ENCODE peak calls at places on chromosomes 5 and 9, in four cellular contexts. One of them, this sample, is unnamed.

GRCh38 chr5:93305984-93306383 is 275.0 kb downstream of the NR2F1-AS1 start:
- DNase-seq in AG09309: no peak
- DNase-seq in choroid plexus epithelial cell: peak
- DNase-seq in HCT116: no peak
- DNase-seq in this sample: no peak

GRCh38 chr9:3059781-3060468 is 216.0 kb upstream of the PUM3 start:
- DNase-seq in HCT116: no peak
- DNase-seq in AG09309: no peak
- DNase-seq in choroid plexus epithelial cell: peak
- DNase-seq in this sample: no peak

GRCh38 chr5:17012289-17012688 is 76.2 kb upstream of the MYO10 start:
- DNase-seq in AG09309: no peak
- DNase-seq in HCT116: no peak
- DNase-seq in choroid plexus epithelial cell: no peak
- DNase-seq in this sample: peak

GRCh38 chr9:93298498-93299417 is 114.8 kb downstream of the WNK2 start:
- DNase-seq in choroid plexus epithelial cell: no peak
- DNase-seq in HCT116: no peak
- DNase-seq in AG09309: no peak
- DNase-seq in this sample: no peak

GRCh38 chr5:91170266-91170665 is 212.9 kb downstream of the ARRDC3 start:
- DNase-seq in choroid plexus epithelial cell: peak
- DNase-seq in AG09309: peak
- DNase-seq in HCT116: no peak
- DNase-seq in this sample: peak

GRCh38 chr5:61279725-61280124 is 52.3 kb upstream of the ZSWIM6 start:
- DNase-seq in HCT116: no peak
- DNase-seq in choroid plexus epithelial cell: no peak
- DNase-seq in AG09309: no peak
- DNase-seq in this sample: no peak

GRCh38 chr5:77558266-77558665 is 66.2 kb upstream of the WDR41 start:
- DNase-seq in choroid plexus epithelial cell: no peak
- DNase-seq in AG09309: no peak
- DNase-seq in HCT116: no peak
- DNase-seq in this sample: no peak

GRCh38 chr9:126833710-126834345 is 26.6 kb upstream of the ZBTB34 start:
- DNase-seq in AG09309: no peak
- DNase-seq in HCT116: no peak
- DNase-seq in choroid plexus epithelial cell: no peak
- DNase-seq in this sample: no peak

GRCh38 chr9:37575511-37575914 is 667 bp downstream of the FBXO10 start:
- DNase-seq in HCT116: no peak
- DNase-seq in choroid plexus epithelial cell: no peak
- DNase-seq in AG09309: no peak
- DNase-seq in this sample: peak

GRCh38 chr5:16456103-16456832 is 9.3 kb downstream of the ZNF622 start:
- DNase-seq in HCT116: peak
- DNase-seq in AG09309: peak
- DNase-seq in choroid plexus epithelial cell: peak
- DNase-seq in this sample: peak

GRCh38 chr5:180643191-180643851 is 6.1 kb downstream of the FLT4 start:
- DNase-seq in HCT116: no peak
- DNase-seq in choroid plexus epithelial cell: no peak
- DNase-seq in AG09309: no peak
- DNase-seq in this sample: no peak

GRCh38 chr9:124886866-124887492 is 25.0 kb downstream of the ARPC5L start:
- DNase-seq in AG09309: no peak
- DNase-seq in choroid plexus epithelial cell: no peak
- DNase-seq in HCT116: no peak
- DNase-seq in this sample: no peak

GRCh38 chr9:16343249-16344237 is 526.9 kb downstream of the BNC2 start:
- DNase-seq in choroid plexus epithelial cell: no peak
- DNase-seq in AG09309: no peak
- DNase-seq in HCT116: no peak
- DNase-seq in this sample: no peak

GRCh38 chr9:77981332-77981731 is 50.3 kb downstream of the GNAQ start:
- DNase-seq in HCT116: no peak
- DNase-seq in AG09309: no peak
- DNase-seq in choroid plexus epithelial cell: peak
- DNase-seq in this sample: peak

GRCh38 chr5:143629871-143630658 is 181.9 kb upstream of the HMHB1 start:
- DNase-seq in HCT116: no peak
- DNase-seq in choroid plexus epithelial cell: peak
- DNase-seq in AG09309: no peak
- DNase-seq in this sample: peak

GRCh38 chr5:78903936-78904335 is 81.2 kb downstream of the ARSB start:
- DNase-seq in HCT116: no peak
- DNase-seq in choroid plexus epithelial cell: peak
- DNase-seq in AG09309: no peak
- DNase-seq in this sample: peak

GRCh38 chr5:68367274-68367673 is 151.7 kb downstream of the PIK3R1 start:
- DNase-seq in AG09309: no peak
- DNase-seq in HCT116: no peak
- DNase-seq in choroid plexus epithelial cell: no peak
- DNase-seq in this sample: no peak

GRCh38 chr5:39283231-39283818 is 64.0 kb upstream of the FYB1 start:
- DNase-seq in choroid plexus epithelial cell: peak
- DNase-seq in AG09309: peak
- DNase-seq in HCT116: peak
- DNase-seq in this sample: peak

GRCh38 chr9:14029811-14030210 is 284.1 kb downstream of the NFIB start:
- DNase-seq in HCT116: no peak
- DNase-seq in choroid plexus epithelial cell: peak
- DNase-seq in AG09309: no peak
- DNase-seq in this sample: no peak

GRCh38 chr5:1255081-1255561 is 29.9 kb downstream of the SLC6A18 start:
- DNase-seq in choroid plexus epithelial cell: no peak
- DNase-seq in HCT116: no peak
- DNase-seq in AG09309: no peak
- DNase-seq in this sample: no peak

GRCh38 chr5:102865510-102866314 is 110.6 kb downstream of the PAM start:
- DNase-seq in choroid plexus epithelial cell: peak
- DNase-seq in HCT116: peak
- DNase-seq in AG09309: peak
- DNase-seq in this sample: peak

GRCh38 chr5:125491986-125492385 is 745.5 kb upstream of the ZNF608 start:
- DNase-seq in choroid plexus epithelial cell: peak
- DNase-seq in HCT116: no peak
- DNase-seq in AG09309: no peak
- DNase-seq in this sample: peak

GRCh38 chr5:72829707-72830106 is 13.2 kb downstream of the TNPO1 start:
- DNase-seq in AG09309: no peak
- DNase-seq in HCT116: no peak
- DNase-seq in choroid plexus epithelial cell: no peak
- DNase-seq in this sample: no peak

GRCh38 chr5:140113180-140113698 is 670 bp upstream of the PURA start:
- DNase-seq in HCT116: no peak
- DNase-seq in choroid plexus epithelial cell: no peak
- DNase-seq in AG09309: no peak
- DNase-seq in this sample: no peak

GRCh38 chr9:75239176-75239575 is 150.9 kb downstream of the OSTF1 start:
- DNase-seq in choroid plexus epithelial cell: peak
- DNase-seq in AG09309: peak
- DNase-seq in HCT116: no peak
- DNase-seq in this sample: peak

GRCh38 chr9:1913931-1914330 is 101.2 kb upstream of the SMARCA2 start:
- DNase-seq in HCT116: no peak
- DNase-seq in choroid plexus epithelial cell: no peak
- DNase-seq in AG09309: no peak
- DNase-seq in this sample: no peak

GRCh38 chr5:96968614-96969013 is 32.7 kb downstream of the LNPEP start:
- DNase-seq in AG09309: no peak
- DNase-seq in HCT116: no peak
- DNase-seq in choroid plexus epithelial cell: peak
- DNase-seq in this sample: no peak

GRCh38 chr9:97109194-97109811 is 70.4 kb upstream of the CTSV start:
- DNase-seq in choroid plexus epithelial cell: peak
- DNase-seq in AG09309: no peak
- DNase-seq in HCT116: peak
- DNase-seq in this sample: peak

GRCh38 chr5:4643960-4644359 is 496.2 kb upstream of the ADAMTS16 start:
- DNase-seq in HCT116: no peak
- DNase-seq in choroid plexus epithelial cell: no peak
- DNase-seq in AG09309: no peak
- DNase-seq in this sample: no peak

GRCh38 chr5:61322738-61323429 is 9.2 kb upstream of the ZSWIM6 start:
- DNase-seq in HCT116: no peak
- DNase-seq in AG09309: no peak
- DNase-seq in choroid plexus epithelial cell: no peak
- DNase-seq in this sample: peak

GRCh38 chr9:34611251-34611810 is 566 bp downstream of the RPP25L start:
- DNase-seq in choroid plexus epithelial cell: no peak
- DNase-seq in AG09309: no peak
- DNase-seq in HCT116: no peak
- DNase-seq in this sample: no peak

GRCh38 chr9:95857122-95857521 is 18.4 kb upstream of the ERCC6L2 start:
- DNase-seq in choroid plexus epithelial cell: peak
- DNase-seq in HCT116: no peak
- DNase-seq in AG09309: no peak
- DNase-seq in this sample: peak

GRCh38 chr9:13865869-13866268 is 448.1 kb downstream of the NFIB start:
- DNase-seq in choroid plexus epithelial cell: peak
- DNase-seq in AG09309: no peak
- DNase-seq in HCT116: no peak
- DNase-seq in this sample: peak

GRCh38 chr5:150175536-150175935 is 9.0 kb downstream of the CDX1 start:
- DNase-seq in choroid plexus epithelial cell: peak
- DNase-seq in HCT116: peak
- DNase-seq in AG09309: no peak
- DNase-seq in this sample: peak
- TF ChIP-seq CTCF in choroid plexus epithelial cell: peak
- TF ChIP-seq CTCF in HCT116: peak
- TF ChIP-seq CTCF in AG09309: peak
- TF ChIP-seq CTCF in this sample: peak

DNA sequence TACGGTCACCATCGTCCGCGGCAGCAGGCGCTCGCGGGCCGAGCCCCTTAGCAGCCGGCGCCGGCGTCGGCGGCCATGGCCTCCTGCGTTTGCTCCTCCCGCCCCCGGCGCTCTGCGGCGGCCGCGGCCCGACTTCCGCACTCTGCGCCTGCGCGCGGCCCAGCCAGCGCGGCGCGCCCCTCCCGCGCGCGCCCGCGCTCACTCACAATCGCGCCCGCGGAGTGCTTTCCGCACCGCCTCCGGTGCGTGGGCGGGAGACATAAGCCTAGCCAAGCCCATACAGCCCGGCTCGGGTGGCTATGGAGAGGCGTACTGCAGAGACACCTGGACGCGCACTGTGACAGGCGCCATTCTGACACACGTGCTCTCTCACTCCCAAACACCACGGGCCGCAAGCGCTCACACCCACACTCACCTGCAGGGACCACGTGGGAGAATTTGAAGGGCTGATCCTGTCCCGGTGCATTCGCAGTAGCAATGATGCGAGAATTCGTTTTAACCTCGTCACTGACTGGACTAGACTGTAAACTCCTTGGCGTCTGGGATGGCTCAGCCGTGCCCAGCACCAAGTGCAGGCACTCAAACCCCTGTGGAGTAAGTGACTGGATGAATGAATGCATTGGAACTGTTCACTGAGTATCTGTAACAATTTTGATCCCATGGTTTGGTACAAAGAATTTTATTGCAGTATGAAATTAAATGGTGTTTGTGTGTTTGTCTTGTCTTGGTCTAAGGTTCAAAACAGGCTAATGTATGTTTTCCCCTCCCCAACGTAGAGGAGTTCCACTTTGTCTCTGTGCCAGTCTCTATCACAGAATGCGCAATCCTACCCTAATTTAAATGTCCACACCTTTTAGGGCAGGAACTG is at the start of gene RNF145:
- DNase-seq in AG09309: peak
- DNase-seq in HCT116: peak
- DNase-seq in choroid plexus epithelial cell: peak
- DNase-seq in this sample: peak
- H3K4me3 ChIP-seq in AG09309: peak
- H3K4me3 ChIP-seq in HCT116: peak
- H3K4me3 ChIP-seq in choroid plexus epithelial cell: peak
- H3K4me3 ChIP-seq in this sample: peak

GRCh38 chr5:84130006-84130580 is 254.6 kb downstream of the EDIL3 start:
- DNase-seq in AG09309: peak
- DNase-seq in choroid plexus epithelial cell: no peak
- DNase-seq in HCT116: no peak
- DNase-seq in this sample: no peak

DNA sequence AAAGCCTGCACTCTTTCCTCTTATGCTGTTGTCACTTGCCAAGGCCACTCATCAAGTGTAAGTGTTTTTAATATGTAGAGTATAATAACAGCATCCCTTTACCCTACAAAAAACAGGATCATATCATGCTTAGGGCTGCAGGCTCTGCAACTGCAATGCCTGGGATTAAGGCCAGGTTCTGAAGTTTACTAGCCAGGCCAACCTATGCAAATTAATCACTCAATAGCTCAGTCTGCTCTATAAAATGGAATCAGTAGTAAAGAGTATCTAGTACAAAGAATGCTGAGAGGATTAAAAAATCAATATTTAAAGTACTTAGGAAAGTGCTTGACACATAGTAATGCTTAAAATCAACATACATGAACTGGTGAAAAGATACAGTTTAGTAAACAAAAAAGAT is 253.3 kb downstream of the EDIL3 start:
- DNase-seq in AG09309: no peak
- DNase-seq in HCT116: no peak
- DNase-seq in choroid plexus epithelial cell: peak
- DNase-seq in this sample: no peak
- TF ChIP-seq CTCF in AG09309: no peak
- TF ChIP-seq CTCF in HCT116: no peak
- TF ChIP-seq CTCF in choroid plexus epithelial cell: no peak
- TF ChIP-seq CTCF in this sample: no peak

GRCh38 chr5:33166522-33166921 is 274.2 kb upstream of the TARS1 start:
- DNase-seq in choroid plexus epithelial cell: no peak
- DNase-seq in AG09309: no peak
- DNase-seq in HCT116: no peak
- DNase-seq in this sample: no peak

GRCh38 chr5:33162057-33162456 is 278.7 kb upstream of the TARS1 start:
- DNase-seq in AG09309: no peak
- DNase-seq in HCT116: no peak
- DNase-seq in choroid plexus epithelial cell: no peak
- DNase-seq in this sample: no peak

GRCh38 chr5:33170414-33170813 is 270.4 kb upstream of the TARS1 start:
- DNase-seq in HCT116: no peak
- DNase-seq in choroid plexus epithelial cell: no peak
- DNase-seq in AG09309: no peak
- DNase-seq in this sample: peak

GRCh38 chr5:33166971-33167370 is 273.8 kb upstream of the TARS1 start:
- DNase-seq in HCT116: no peak
- DNase-seq in AG09309: no peak
- DNase-seq in choroid plexus epithelial cell: no peak
- DNase-seq in this sample: no peak

DNA sequence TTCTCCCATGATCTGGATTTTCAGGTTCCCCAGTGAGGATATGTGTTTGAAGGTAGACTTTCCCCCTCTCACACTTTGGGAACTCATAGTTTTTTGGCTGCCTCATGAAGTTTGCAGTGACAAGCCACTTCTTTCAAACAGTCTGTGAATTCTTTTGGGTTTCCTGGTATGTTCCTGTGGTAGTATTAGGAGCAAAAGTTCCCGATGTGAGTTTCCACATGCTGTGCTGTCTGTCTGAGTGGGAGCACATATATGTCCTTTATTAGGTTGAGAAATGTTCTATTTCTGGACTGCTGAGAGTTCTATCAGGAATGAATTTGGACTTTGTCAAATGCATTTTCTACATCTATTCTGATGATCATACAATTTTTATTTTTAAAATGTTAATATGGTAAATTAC is 273.2 kb upstream of the TARS1 start:
- DNase-seq in HCT116: no peak
- DNase-seq in choroid plexus epithelial cell: peak
- DNase-seq in AG09309: peak
- DNase-seq in this sample: no peak
- H3K4me3 ChIP-seq in HCT116: no peak
- H3K4me3 ChIP-seq in choroid plexus epithelial cell: no peak
- H3K4me3 ChIP-seq in AG09309: no peak
- H3K4me3 ChIP-seq in this sample: no peak